ENCODE peak calls at places on chromosomes 3 and 15, in eight cellular contexts. L, K, H, X, Y, Z, D and A are unnamed samples.

GRCh38 chr3:129614927-129615363 is 8.5 kb upstream of the PLXND1 start:
- DNase-seq in X (no peak), L (no peak), K (peak), Z (no peak), H (no peak), D (no peak), Y (peak), A (no peak)

GRCh38 chr15:51765751-51766150 is 14.4 kb downstream of the TMOD2 start:
- DNase-seq in D (no peak), Y (no peak), K (no peak), L (no peak), Z (no peak), X (no peak), H (no peak), A (no peak)

GRCh38 chr15:64456634-64457108 is 3.7 kb upstream of the ZNF609 start:
- DNase-seq in K (peak), X (peak), D (no peak), H (no peak), Y (peak), Z (peak), L (no peak), A (no peak)

GRCh38 chr15:65829150-65829764 is 37.2 kb upstream of the DENND4A start:
- DNase-seq in H (peak), K (peak), X (peak), D (peak), Z (peak), L (peak), Y (peak), A (peak)

GRCh38 chr15:42087460-42087859 is 6.9 kb downstream of the PLA2G4D start:
- DNase-seq in Y (no peak), X (no peak), H (no peak), D (no peak), L (no peak), Z (no peak), K (no peak), A (no peak)

GRCh38 chr15:41971089-41971892 is 1.1 kb downstream of the EHD4 start:
- DNase-seq in X (peak), Y (peak), L (peak), K (peak), H (peak), D (peak), Z (peak), A (peak)

GRCh38 chr3:46848271-46849097 is 14.8 kb downstream of the MYL3 start:
- DNase-seq in Z (peak), L (no peak), K (peak), H (peak), D (no peak), X (peak), Y (peak), A (peak)

GRCh38 chr3:123346041-123346440 is 102.8 kb downstream of the ADCY5 start:
- DNase-seq in H (no peak), K (no peak), Y (no peak), X (no peak), Z (no peak), D (no peak), L (no peak), A (no peak)

GRCh38 chr3:147395975-147396708 is 10.2 kb downstream of the ZIC4 start:
- DNase-seq in H (no peak), K (no peak), L (no peak), Z (no peak), Y (no peak), D (no peak), X (no peak), A (no peak)

GRCh38 chr3:100615684-100616083 is 6.3 kb downstream of the ADGRG7 start:
- DNase-seq in L (no peak), H (peak), X (no peak), D (no peak), Y (peak), K (no peak), Z (no peak), A (no peak)